ENCODE peak calls at places on chromosomes 6 and 20, in four cellular contexts. Q is K562, U is HepG2, C is GM12878. L is an unnamed sample.

GRCh38 chr6:32120573-32121059 is 7.4 kb downstream of the ATF6B start:
- DNase-seq in Q (no peak), U (no peak), C (no peak), L (no peak)

GRCh38 chr20:62928246-62928939 is 2.1 kb upstream of the DIDO1 start:
- DNase-seq in Q (no peak), U (no peak), C (no peak), L (peak)

GRCh38 chr6:140486468-140487361 is 1112.3 kb upstream of the CITED2 start:
- DNase-seq in Q (no peak), U (no peak), C (no peak), L (no peak)

GRCh38 chr6:107574856-107575255 is 84.9 kb downstream of the SOBP start:
- DNase-seq in Q (no peak), U (no peak), C (no peak), L (no peak)

GRCh38 chr6:143397229-143398222 is 53.0 kb downstream of the ADAT2 start:
- DNase-seq in Q (no peak), U (peak), C (no peak), L (peak)

GRCh38 chr6:38713812-38714211 is 1.3 kb upstream of the DNAH8 start:
- DNase-seq in Q (no peak), U (no peak), C (no peak), L (no peak)

GRCh38 chr6:16969699-16970695 is 131.9 kb upstream of the STMND1 start:
- DNase-seq in Q (no peak), U (no peak), C (no peak), L (no peak)

GRCh38 chr6:14243617-14244016 is 126.0 kb downstream of the CD83 start:
- DNase-seq in Q (no peak), U (no peak), C (no peak), L (no peak)

GRCh38 chr20:50113420-50114224 is 672 bp upstream of the UBE2V1 start:
- DNase-seq in Q (no peak), U (no peak), C (no peak), L (no peak)

GRCh38 chr20:55004044-55004443 is 528.7 kb downstream of the DOK5 start:
- DNase-seq in Q (no peak), U (no peak), C (no peak), L (no peak)

GRCh38 chr6:72974276-72974675 is 251.0 kb downstream of the KHDC1L start:
- DNase-seq in Q (no peak), U (no peak), C (no peak), L (no peak)

GRCh38 chr6:35603326-35604202 is 85.2 kb downstream of the FKBP5 start:
- DNase-seq in Q (no peak), U (peak), C (no peak), L (no peak)

GRCh38 chr6:160767019-160767646 is 65.1 kb downstream of the PLG start:
- DNase-seq in Q (peak), U (peak), C (no peak), L (peak)

GRCh38 chr6:27757307-27757706 is 154.9 kb downstream of the OR2B2 start:
- DNase-seq in Q (peak), U (no peak), C (no peak), L (peak)

GRCh38 chr20:3383878-3384495 is 23.5 kb downstream of the DNAAF9 start:
- DNase-seq in Q (no peak), U (no peak), C (no peak), L (no peak)

GRCh38 chr20:5448449-5449118 is 131.8 kb upstream of the PROKR2 start:
- DNase-seq in Q (peak), U (peak), C (no peak), L (peak)

GRCh38 chr6:163900570-163900969 is 486.1 kb downstream of the QKI start:
- DNase-seq in Q (no peak), U (no peak), C (no peak), L (no peak)

GRCh38 chr6:139820191-139820590 is 445.7 kb upstream of the CITED2 start:
- DNase-seq in Q (no peak), U (no peak), C (no peak), L (no peak)

GRCh38 chr6:121791396-121792315 is 356.2 kb downstream of the GJA1 start:
- DNase-seq in Q (no peak), U (no peak), C (no peak), L (peak)

GRCh38 chr20:59122377-59122932 is 41.2 kb upstream of the ZNF831 start:
- DNase-seq in Q (no peak), U (no peak), C (no peak), L (no peak)

GRCh38 chr6:16240618-16241320 is 2.4 kb downstream of the GMPR start:
- DNase-seq in Q (no peak), U (no peak), C (no peak), L (no peak)

GRCh38 chr20:56111951-56112730 is 106.8 kb upstream of the CBLN4 start:
- DNase-seq in Q (no peak), U (no peak), C (no peak), L (no peak)

GRCh38 chr6:159633196-159633595 is 59.8 kb downstream of the SOD2 start:
- DNase-seq in Q (peak), U (peak), C (no peak), L (peak)

GRCh38 chr6:126886106-126886505 is 232.4 kb upstream of the RSPO3 start:
- DNase-seq in Q (no peak), U (no peak), C (no peak), L (no peak)

GRCh38 chr6:38567436-38567835 is 72.3 kb downstream of the BTBD9 start:
- DNase-seq in Q (no peak), U (no peak), C (no peak), L (no peak)

GRCh38 chr20:50916257-50916656 is 15.0 kb downstream of the ADNP start:
- DNase-seq in Q (peak), U (no peak), C (no peak), L (no peak)

GRCh38 chr20:10314198-10314597 is 95.6 kb downstream of the SNAP25 start:
- DNase-seq in Q (no peak), U (no peak), C (no peak), L (no peak)
- TF ChIP-seq ETV6 in Q (no peak), U (no peak), C (no peak), L (no peak)

GRCh38 chr6:6816716-6817115 is 228.2 kb downstream of the LY86 start:
- DNase-seq in Q (no peak), U (no peak), C (no peak), L (no peak)
- TF ChIP-seq ETV6 in Q (no peak), U (no peak), C (no peak), L (no peak)

GRCh38 chr6:52312461-52312860 is 27.9 kb upstream of the MCM3 start:
- DNase-seq in Q (no peak), U (peak), C (no peak), L (no peak)
- TF ChIP-seq ETV6 in Q (no peak), U (no peak), C (no peak), L (no peak)

DNA sequence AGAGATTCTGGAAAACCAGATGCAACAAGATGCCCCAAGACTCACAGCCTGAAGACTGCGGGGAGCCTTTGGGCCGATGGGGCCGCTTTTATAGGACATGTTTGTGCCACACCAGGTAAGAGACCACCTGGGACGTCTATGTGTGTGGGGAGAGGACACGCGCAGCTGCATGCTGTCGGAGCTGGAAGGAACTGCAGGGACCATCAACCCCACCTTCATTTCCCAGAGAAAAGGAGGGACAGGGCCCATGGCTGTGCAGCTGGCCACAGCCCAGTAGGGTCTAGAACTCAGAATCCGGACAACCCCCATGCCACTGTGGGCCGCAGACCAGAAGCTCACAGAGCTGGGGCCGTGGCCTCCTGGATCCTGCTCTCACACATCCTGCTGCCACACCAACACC is 100.3 kb upstream of the MPC1 start:
- DNase-seq in Q (no peak), U (no peak), C (no peak), L (no peak)
- TF ChIP-seq ETV6 in Q (no peak), U (no peak), C (no peak), L (no peak)

GRCh38 chr6:85747093-85747492 is 104.4 kb upstream of the SYNCRIP start:
- DNase-seq in Q (no peak), U (no peak), C (no peak), L (no peak)
- TF ChIP-seq ETV6 in Q (no peak), U (no peak), C (no peak), L (no peak)

DNA sequence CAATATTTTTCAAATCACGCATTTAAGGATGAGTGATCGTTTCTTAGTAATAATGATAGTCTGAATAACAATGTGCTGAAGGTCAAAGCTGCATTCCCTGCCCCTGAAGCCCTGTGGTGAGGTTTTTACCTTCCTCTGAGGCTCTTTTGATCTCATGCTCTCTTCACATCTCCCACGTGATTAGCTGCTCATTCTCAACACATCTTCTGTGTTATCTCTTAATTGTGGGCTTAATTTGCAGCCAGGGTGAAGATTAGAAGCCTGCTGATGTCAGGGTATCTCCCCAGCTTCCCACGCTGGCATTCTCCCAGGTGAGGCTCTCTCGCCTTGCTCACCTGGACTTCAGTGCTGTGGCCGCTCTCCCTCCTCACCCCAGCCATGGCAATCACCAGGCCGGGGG is 109.7 kb upstream of the FOXQ1 start:
- DNase-seq in Q (no peak), U (no peak), C (no peak), L (no peak)
- TF ChIP-seq ETV6 in Q (no peak), U (no peak), C (no peak), L (no peak)

DNA sequence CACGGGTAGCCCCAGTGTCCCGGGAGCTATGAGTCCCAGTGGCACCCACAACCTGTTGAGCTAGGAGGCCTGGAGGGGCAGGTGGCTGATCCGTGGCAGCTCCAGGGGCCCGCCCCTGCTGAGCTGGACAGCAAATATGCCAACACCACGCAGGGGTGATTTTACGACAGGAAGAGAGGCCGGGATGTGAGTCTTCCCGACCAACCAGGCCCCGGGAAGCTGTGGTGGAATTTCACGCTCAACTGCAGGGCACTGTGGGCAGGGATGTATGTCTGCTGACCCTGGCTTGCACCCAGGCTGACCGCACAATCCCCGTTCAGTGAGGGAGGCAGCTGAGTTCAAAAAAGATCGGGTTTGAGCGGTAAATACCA is 183.9 kb downstream of the ERMARD start:
- DNase-seq in Q (no peak), U (no peak), C (no peak), L (no peak)
- TF ChIP-seq ETV6 in Q (no peak), U (no peak), C (no peak), L (no peak)

GRCh38 chr20:44025756-44026155 is 111.1 kb downstream of the TOX2 start:
- DNase-seq in Q (no peak), U (no peak), C (no peak), L (no peak)
- TF ChIP-seq ETV6 in Q (no peak), U (no peak), C (no peak), L (no peak)

GRCh38 chr6:97440590-97441176 is 157.7 kb upstream of the MMS22L start:
- DNase-seq in Q (no peak), U (peak), C (no peak), L (peak)
- TF ChIP-seq ETV6 in Q (no peak), U (no peak), C (no peak), L (no peak)

GRCh38 chr6:57162008-57162407 is 10.1 kb upstream of the BAG2 start:
- DNase-seq in Q (no peak), U (no peak), C (no peak), L (no peak)
- TF ChIP-seq ETV6 in Q (no peak), U (no peak), C (no peak), L (no peak)

L was measured in WTC11.